ENCODE peak calls at places on chromosomes 13 and 19, in six cellular contexts. Z, N, R, S, E and M are unnamed samples.
A peak's percentile ranks its signal among the peaks of the same experiment; 100 is the strongest.

GRCh38 chr13:26784704-26785639 is 24.4 kb upstream of the GPR12 start:
- DNase-seq in R (no peak), Z (no peak), N (no peak), E (no peak), S (no peak), M (no peak)

GRCh38 chr13:75788494-75788991 is 152.4 kb downstream of the LMO7 start:
- DNase-seq in S (no peak), R (no peak), N (no peak), Z (no peak), E (no peak), M (no peak)

GRCh38 chr19:39408392-39409206 is 2.0 kb downstream of the ZFP36 start:
- DNase-seq in S (peak; percentile 39), N (no peak), Z (no peak), R (peak; percentile 70), E (no peak), M (no peak)

GRCh38 chr13:50353651-50354415 is 338.6 kb downstream of the KCNRG start:
- DNase-seq in R (no peak), E (no peak), N (no peak), Z (no peak), S (no peak), M (no peak)

GRCh38 chr13:24097064-24097463 is 63.5 kb upstream of the SPATA13 start:
- DNase-seq in E (no peak), N (no peak), Z (no peak), R (no peak), S (no peak), M (no peak)

GRCh38 chr19:4108767-4109625 is 14.9 kb downstream of the MAP2K2 start:
- DNase-seq in N (no peak), E (no peak), S (peak; percentile 77), Z (no peak), R (no peak), M (no peak)

GRCh38 chr13:52848455-52849190 is at the start of gene PCDH8:
- DNase-seq in R (peak; percentile 91), S (no peak), N (peak; percentile 55), E (no peak), Z (peak; percentile 85), M (peak; percentile 59)

GRCh38 chr13:113853518-113854237 is 10.2 kb downstream of the GAS6 start:
- DNase-seq in Z (no peak), S (no peak), E (peak; percentile 35), N (no peak), R (no peak), M (no peak)

GRCh38 chr13:46119883-46120614 is 15.2 kb upstream of the CPB2 start:
- DNase-seq in S (no peak), Z (no peak), N (no peak), R (no peak), E (no peak), M (no peak)

GRCh38 chr13:48579167-48579918 is 46.5 kb upstream of the RCBTB2 start:
- DNase-seq in E (no peak), Z (no peak), N (no peak), S (no peak), R (no peak), M (no peak)

GRCh38 chr13:99193152-99193551 is 7.5 kb upstream of the UBAC2 start:
- DNase-seq in Z (no peak), N (no peak), S (no peak), E (no peak), R (no peak), M (no peak)

GRCh38 chr13:82356667-82357066 is 1525.6 kb downstream of the SLITRK1 start:
- DNase-seq in E (no peak), S (no peak), N (no peak), R (peak; percentile 28), Z (no peak), M (no peak)

GRCh38 chr13:113972451-113973217 is 1.2 kb downstream of the C13orf46 start:
- DNase-seq in Z (no peak), R (no peak), N (no peak), S (no peak), E (no peak), M (no peak)

GRCh38 chr13:97853550-97853949 is 99.9 kb upstream of the IPO5 start:
- DNase-seq in N (no peak), S (no peak), E (no peak), R (no peak), Z (no peak), M (no peak)

GRCh38 chr13:107806726-107807125 is 408.6 kb downstream of the LIG4 start:
- DNase-seq in E (no peak), R (no peak), Z (no peak), N (no peak), S (no peak), M (no peak)

GRCh38 chr13:37716395-37716794 is 117.8 kb upstream of the POSTN start:
- DNase-seq in Z (no peak), E (no peak), N (no peak), R (no peak), S (no peak), M (no peak)

GRCh38 chr13:22095794-22096193 is 424.9 kb downstream of the FGF9 start:
- DNase-seq in S (no peak), E (no peak), R (no peak), Z (no peak), N (no peak), M (no peak)

GRCh38 chr19:1295169-1296012 is 9.7 kb downstream of the EFNA2 start:
- DNase-seq in S (peak; percentile 37), R (no peak), E (no peak), N (no peak), Z (no peak), M (no peak)

GRCh38 chr19:18063463-18063862 is 23.3 kb downstream of the IL12RB1 start:
- DNase-seq in Z (no peak), R (no peak), N (peak; percentile 23), S (no peak), E (no peak), M (peak; percentile 14)

GRCh38 chr19:45782162-45782623 is at the start of gene DMPK:
- DNase-seq in N (no peak), E (peak; percentile 76), R (no peak), Z (no peak), S (no peak), M (no peak)

GRCh38 chr13:73835138-73835721 is 299.0 kb downstream of the KLF12 start:
- DNase-seq in N (no peak), E (no peak), S (no peak), Z (peak; percentile 40), R (peak; percentile 35), M (no peak)

GRCh38 chr19:35429698-35430097 is 18.4 kb upstream of the FFAR2 start:
- DNase-seq in Z (no peak), R (no peak), E (no peak), S (no peak), N (no peak), M (no peak)

GRCh38 chr13:110916671-110917142 is 1.8 kb upstream of the ANKRD10 start:
- DNase-seq in S (no peak), Z (no peak), R (no peak), N (no peak), E (no peak), M (no peak)

GRCh38 chr13:31301119-31301518 is 101.3 kb downstream of the B3GLCT start:
- DNase-seq in N (no peak), R (no peak), Z (no peak), S (no peak), E (no peak), M (no peak)

GRCh38 chr19:13154241-13154778 is 4.1 kb downstream of the IER2 start:
- DNase-seq in Z (no peak), S (peak; percentile 27), R (peak; percentile 21), N (peak; percentile 40), E (peak; percentile 93), M (peak; percentile 45)

GRCh38 chr13:50082426-50083283 is 67.4 kb downstream of the KCNRG start:
- DNase-seq in N (peak; percentile 77), Z (peak; percentile 49), R (peak; percentile 90), S (peak; percentile 53), E (peak; percentile 48), M (no peak)

GRCh38 chr13:98206946-98207345 is 29.9 kb upstream of the RNF113B start:
- DNase-seq in E (no peak), Z (no peak), N (no peak), R (no peak), S (no peak), M (no peak)

GRCh38 chr19:48444129-48444932 is 1.5 kb upstream of the GRWD1 start:
- DNase-seq in S (no peak), R (peak; percentile 55), N (no peak), E (no peak), Z (no peak), M (no peak)

GRCh38 chr13:114140909-114141255 is 8.5 kb upstream of the RASA3 start:
- DNase-seq in R (no peak), E (no peak), N (no peak), Z (no peak), S (peak; percentile 40), M (no peak)

GRCh38 chr13:63942372-63942771 is 2526.7 kb upstream of the PCDH20 start:
- DNase-seq in N (no peak), Z (no peak), E (no peak), S (no peak), R (no peak), M (no peak)

GRCh38 chr19:35267818-35268545 is 780 bp upstream of the USF2 start:
- DNase-seq in Z (peak; percentile 46), E (peak; percentile 83), N (peak; percentile 39), S (peak; percentile 53), R (peak; percentile 26), M (no peak)

GRCh38 chr13:33550885-33551284 is 265.3 kb upstream of the STARD13 start:
- DNase-seq in S (no peak), R (no peak), N (no peak), E (no peak), Z (no peak), M (no peak)

GRCh38 chr13:39329182-39329639 is 273.8 kb downstream of the LHFPL6 start:
- DNase-seq in S (no peak), Z (no peak), R (no peak), E (no peak), N (no peak), M (no peak)

GRCh38 chr13:73625562-73626339 is 508.5 kb downstream of the KLF12 start:
- DNase-seq in R (no peak), N (no peak), S (no peak), E (no peak), Z (no peak), M (no peak)

GRCh38 chr13:59099182-59099950 is 1064.4 kb downstream of the DIAPH3 start:
- DNase-seq in R (no peak), E (no peak), Z (no peak), N (no peak), S (no peak), M (no peak)